ENCODE peak calls at places on chromosomes 6 and 20, in six cellular contexts. U, F, J, I, E and R are unnamed samples.

GRCh38 chr6:26235240-26235730 is 129.7 kb upstream of the BTN3A2 start:
- DNase-seq in U (no peak), F (no peak), J (no peak), I (no peak), E (no peak), R (no peak)

GRCh38 chr6:5068153-5068751 is 16.9 kb upstream of the PPP1R3G start:
- DNase-seq in U (no peak), F (no peak), J (no peak), I (no peak), E (no peak), R (no peak)

GRCh38 chr6:118724211-118724610 is 72.8 kb upstream of the CEP85L start:
- DNase-seq in U (no peak), F (no peak), J (no peak), I (no peak), E (no peak), R (no peak)

GRCh38 chr20:48102821-48103635 is 317.7 kb upstream of the SULF2 start:
- DNase-seq in U (no peak), F (no peak), J (no peak), I (no peak), E (no peak), R (no peak)

GRCh38 chr20:56752274-56752673 is 123.2 kb downstream of the TFAP2C start:
- DNase-seq in U (no peak), F (no peak), J (no peak), I (no peak), E (no peak), R (no peak)

GRCh38 chr6:71887006-71887743 is 825 bp downstream of the RIMS1 start:
- DNase-seq in U (no peak), F (no peak), J (peak), I (peak), E (no peak), R (no peak)

GRCh38 chr20:51468636-51469035 is 73.9 kb downstream of the NFATC2 start:
- DNase-seq in U (no peak), F (no peak), J (no peak), I (peak), E (no peak), R (no peak)

GRCh38 chr6:20740088-20740487 is 205.8 kb downstream of the CDKAL1 start:
- DNase-seq in U (no peak), F (no peak), J (no peak), I (no peak), E (no peak), R (no peak)

GRCh38 chr6:87830834-87831374 is 128.9 kb upstream of the AKIRIN2 start:
- DNase-seq in U (no peak), F (no peak), J (no peak), I (no peak), E (no peak), R (no peak)

GRCh38 chr20:25077610-25078169 is 4.3 kb downstream of the VSX1 start:
- DNase-seq in U (peak), F (no peak), J (peak), I (peak), E (no peak), R (no peak)

GRCh38 chr20:15705975-15706374 is 867.3 kb downstream of the KIF16B start:
- DNase-seq in U (no peak), F (no peak), J (no peak), I (no peak), E (no peak), R (no peak)

GRCh38 chr20:46642944-46643343 is 8.3 kb downstream of the SLC13A3 start:
- DNase-seq in U (no peak), F (no peak), J (no peak), I (no peak), E (no peak), R (no peak)